ENCODE peak calls at places on chromosomes 13 and 19, in four cellular contexts. W is K562, Q is IMR-90, T is GM12878. P is an unnamed sample.

GRCh38 chr13:113551081-113552000 is 33.2 kb upstream of the TFDP1 start:
- DNase-seq in W (peak), Q (no peak), T (no peak), P (no peak)

GRCh38 chr13:113058988-113059850 is 46.4 kb upstream of the F7 start:
- DNase-seq in W (no peak), Q (no peak), T (no peak), P (no peak)

GRCh38 chr19:10478903-10479384 is 24.2 kb downstream of the KEAP1 start:
- DNase-seq in W (peak), Q (peak), T (no peak), P (peak)

GRCh38 chr13:32261567-32261966 is 53.6 kb downstream of the ZAR1L start:
- DNase-seq in W (peak), Q (peak), T (no peak), P (peak)

GRCh38 chr19:6613711-6614110 is 22.8 kb upstream of the CD70 start:
- DNase-seq in W (no peak), Q (no peak), T (no peak), P (peak)

GRCh38 chr13:40148103-40148502 is 492.6 kb downstream of the COG6 start:
- DNase-seq in W (no peak), Q (no peak), T (no peak), P (no peak)

GRCh38 chr19:35531291-35531690 is 2.0 kb upstream of the GAPDHS start:
- DNase-seq in W (no peak), Q (no peak), T (no peak), P (no peak)

GRCh38 chr19:11265785-11266236 is 3.5 kb upstream of the DOCK6 start:
- DNase-seq in W (peak), Q (no peak), T (no peak), P (no peak)

GRCh38 chr13:20360835-20361412 is 128.8 kb upstream of the GJB6 start:
- DNase-seq in W (no peak), Q (no peak), T (no peak), P (no peak)

GRCh38 chr19:47430041-47430802 is 10.9 kb upstream of the MEIS3 start:
- DNase-seq in W (no peak), Q (peak), T (no peak), P (peak)

GRCh38 chr13:36526897-36527296 is 94.6 kb downstream of the CCNA1 start:
- DNase-seq in W (no peak), Q (no peak), T (no peak), P (no peak)

DNA sequence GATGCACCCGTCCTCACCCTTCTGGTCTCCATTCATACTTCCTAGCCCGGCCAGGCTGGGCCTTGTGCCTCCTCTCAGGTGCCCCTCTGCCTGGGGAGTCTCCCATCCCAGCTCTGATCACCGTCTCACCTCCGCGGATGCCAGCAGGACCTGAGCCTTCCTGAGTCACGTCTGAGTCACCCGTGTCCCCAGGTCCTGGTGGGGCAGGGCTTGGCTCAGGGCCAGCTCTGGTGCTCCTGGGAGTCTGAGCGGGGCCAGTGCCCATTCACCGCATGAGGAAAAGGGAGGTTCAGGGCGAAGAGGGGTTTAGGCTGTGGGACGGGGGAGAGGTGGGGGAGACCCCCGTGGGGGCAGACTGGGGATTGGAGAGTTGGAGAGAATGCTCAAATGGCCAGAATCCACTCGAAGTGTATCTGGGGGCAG is 593 bp downstream of the ATP8B3 start:
- DNase-seq in W (peak), Q (peak), T (no peak), P (peak)
- TF ChIP-seq FOS in W (peak), Q (peak), T (no peak), P (peak)

DNA sequence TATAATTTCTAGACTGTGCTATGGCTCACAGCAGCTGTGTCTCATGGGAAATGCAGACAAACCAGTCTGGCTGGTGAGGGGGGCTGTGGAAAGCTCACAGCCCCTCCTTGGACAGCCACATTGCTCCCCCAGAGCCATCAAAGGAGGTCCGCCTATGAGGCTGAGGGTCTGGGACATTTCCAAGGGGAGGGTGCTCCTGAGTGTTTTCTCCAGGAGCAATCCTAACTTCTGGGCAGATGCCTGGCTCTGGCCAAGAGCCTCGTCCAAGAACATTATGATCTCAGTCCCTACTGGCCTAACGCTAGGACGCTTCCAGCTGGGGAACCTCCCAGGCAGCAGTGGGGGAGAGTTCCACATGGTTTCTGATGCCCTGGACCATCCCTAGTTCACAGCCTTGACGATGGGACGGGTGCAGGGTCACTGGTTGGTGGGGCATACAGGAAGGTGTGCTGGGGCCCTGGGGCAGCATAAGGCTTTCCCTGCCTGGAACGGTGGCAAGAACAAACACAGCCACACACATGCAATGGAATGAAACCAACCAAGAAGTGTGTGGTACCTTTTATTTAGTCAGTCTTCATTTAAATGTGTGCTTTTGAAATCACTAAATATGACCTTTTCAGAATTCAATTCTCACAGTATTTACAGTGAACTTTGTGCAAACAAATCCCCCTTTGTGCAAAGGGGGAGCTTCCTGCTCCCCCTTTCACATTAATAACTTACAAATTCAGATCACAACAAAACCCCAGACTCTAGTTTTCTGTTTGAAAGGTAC is 60.6 kb downstream of the CDADC1 start:
- DNase-seq in W (no peak), Q (peak), T (no peak), P (peak)
- TF ChIP-seq FOS in W (no peak), Q (no peak), T (no peak), P (no peak)

DNA sequence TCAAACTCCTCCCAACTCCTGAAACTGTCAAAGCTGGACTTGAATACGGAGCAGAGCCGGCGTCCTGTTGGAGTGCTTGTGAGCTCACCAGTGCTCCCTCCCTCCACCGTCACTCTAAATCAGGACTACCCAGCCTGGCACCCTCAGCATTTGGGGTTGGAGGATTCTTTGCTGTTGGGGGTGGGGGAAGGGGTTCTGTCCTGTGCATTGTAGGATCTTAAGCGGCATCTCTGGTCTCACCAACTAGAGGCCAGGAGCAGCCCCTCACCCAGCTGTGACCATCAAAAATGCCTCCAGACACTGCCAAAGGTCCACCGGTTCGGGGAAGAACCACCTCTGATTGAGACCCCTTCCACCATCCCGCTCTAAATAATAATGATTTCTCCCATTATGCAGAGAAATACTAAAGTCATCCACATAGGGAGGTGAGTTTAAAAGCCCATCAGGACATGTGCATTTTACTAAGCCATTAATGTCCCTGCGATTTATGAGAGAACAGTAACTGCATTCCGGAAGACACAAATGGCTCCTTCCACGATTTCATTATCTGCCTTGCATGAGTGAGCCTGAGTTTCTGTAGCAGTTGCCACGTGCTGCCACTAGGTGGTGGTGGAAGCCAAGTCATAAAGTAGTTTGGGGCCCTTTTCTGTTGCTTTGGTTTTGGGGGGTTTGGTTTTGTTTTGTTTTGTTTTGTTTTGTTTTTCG is 16.1 kb upstream of the USP29 start:
- DNase-seq in W (peak), Q (peak), T (peak), P (peak)
- TF ChIP-seq FOS in W (no peak), Q (no peak), T (no peak), P (no peak)

GRCh38 chr13:97387487-97388353 is 46.2 kb upstream of the RAP2A start:
- DNase-seq in W (no peak), Q (no peak), T (no peak), P (no peak)
- TF ChIP-seq FOS in W (no peak), Q (no peak), T (no peak), P (no peak)

GRCh38 chr13:48400090-48400694 is 12.7 kb downstream of the LPAR6 start:
- DNase-seq in W (no peak), Q (no peak), T (no peak), P (no peak)
- TF ChIP-seq FOS in W (no peak), Q (no peak), T (no peak), P (no peak)

DNA sequence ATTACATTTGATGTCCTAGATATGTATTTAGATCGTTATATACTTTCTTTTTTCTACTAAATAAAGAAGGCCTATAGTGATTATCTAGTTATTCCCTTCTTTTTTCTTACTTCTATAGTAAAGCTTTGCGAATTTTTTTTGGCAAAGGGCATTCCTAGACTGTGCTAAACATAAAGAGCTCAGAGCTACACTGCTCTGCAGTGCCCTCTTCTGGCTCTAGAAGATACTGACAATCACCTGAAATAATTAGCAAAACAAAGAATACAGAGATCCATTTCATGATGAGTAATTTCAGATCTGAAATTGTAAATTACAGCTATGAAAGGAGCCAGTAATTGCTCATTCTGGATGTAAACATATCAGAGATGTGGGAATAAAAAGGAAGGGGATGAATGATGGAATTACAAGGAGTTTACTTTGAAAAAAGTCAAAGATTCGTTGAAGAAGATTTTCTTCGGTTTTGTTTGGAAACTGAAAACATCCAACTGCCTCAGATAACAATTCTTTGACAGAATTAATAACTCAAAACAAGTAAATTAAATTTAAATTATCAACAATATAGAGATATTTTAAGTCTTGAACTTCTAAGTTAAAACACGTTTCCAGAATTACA is 288.5 kb downstream of the NALCN start:
- DNase-seq in W (peak), Q (peak), T (no peak), P (peak)
- TF ChIP-seq FOS in W (no peak), Q (no peak), T (no peak), P (no peak)

P was measured in endothelial cell of umbilical vein.